ENCODE peak calls at places on chromosomes 3 and 15, in four cellular contexts. U is A549, P is K562, S is GM12878. A is an unnamed sample.

GRCh38 chr15:35705885-35706590 is 160.1 kb upstream of the DPH6 start:
- DNase-seq in P (peak; percentile 32), U (no peak), S (no peak), A (peak; percentile 40)

GRCh38 chr15:52727825-52728224 is 48.6 kb upstream of the ATOSA start:
- DNase-seq in S (no peak), P (no peak), U (no peak), A (no peak)

GRCh38 chr15:85312925-85313324 is 67.5 kb upstream of the AKAP13 start:
- DNase-seq in P (no peak), S (no peak), U (no peak), A (peak; percentile 53)

GRCh38 chr3:133644768-133645167 is 17.0 kb downstream of the TOPBP1 start:
- DNase-seq in S (no peak), U (peak; percentile 30), P (no peak), A (peak; percentile 93)

GRCh38 chr3:196502775-196503181 is 790 bp downstream of the RNF168 start:
- DNase-seq in U (peak; percentile 35), P (peak; percentile 62), S (no peak), A (peak; percentile 92)

GRCh38 chr3:13507247-13507790 is 27.2 kb downstream of the HDAC11 start:
- DNase-seq in U (no peak), P (no peak), S (no peak), A (no peak)

GRCh38 chr3:69649713-69650419 is 89.4 kb upstream of the MITF start:
- DNase-seq in S (no peak), P (no peak), U (no peak), A (peak; percentile 47)

GRCh38 chr15:71715914-71716313 is 94.4 kb upstream of the NR2E3 start:
- DNase-seq in U (no peak), P (no peak), S (no peak), A (no peak)

GRCh38 chr15:71804226-71804625 is 6.1 kb upstream of the NR2E3 start:
- DNase-seq in U (no peak), S (no peak), P (no peak), A (no peak)

GRCh38 chr15:28123408-28124023 is 24.4 kb upstream of the OCA2 start:
- DNase-seq in U (peak; percentile 83), P (peak; percentile 71), S (no peak), A (peak; percentile 76)

GRCh38 chr3:7407107-7407506 is 546.2 kb downstream of the GRM7 start:
- DNase-seq in P (no peak), U (no peak), S (no peak), A (no peak)

GRCh38 chr15:63800739-63801138 is 33.0 kb downstream of the HERC1 start:
- DNase-seq in S (no peak), P (no peak), U (no peak), A (no peak)

GRCh38 chr3:73625124-73625665 is 454 bp upstream of the PDZRN3 start:
- DNase-seq in S (no peak), P (no peak), U (no peak), A (peak; percentile 72)

GRCh38 chr3:133977568-133977967 is 52.2 kb downstream of the SLCO2A1 start:
- DNase-seq in U (no peak), P (no peak), S (no peak), A (no peak)

GRCh38 chr3:141802316-141803077 is 39.3 kb downstream of the GRK7 start:
- DNase-seq in P (no peak), U (no peak), S (no peak), A (no peak)

GRCh38 chr3:103126111-103126510 is 691.3 kb downstream of the ZPLD1 start:
- DNase-seq in U (no peak), S (peak; percentile 15), P (no peak), A (no peak)

GRCh38 chr15:60660290-60661051 is 181.5 kb upstream of the ICE2 start:
- DNase-seq in U (no peak), S (no peak), P (no peak), A (peak; percentile 73)

GRCh38 chr3:62371032-62371734 is 2.2 kb downstream of the FEZF2 start:
- DNase-seq in S (no peak), P (no peak), U (no peak), A (no peak)

GRCh38 chr3:189502676-189503257 is 128.4 kb upstream of the TP63 start:
- DNase-seq in U (no peak), S (no peak), P (no peak), A (no peak)

GRCh38 chr3:46709721-46710120 is 7.9 kb downstream of the PRSS50 start:
- DNase-seq in P (no peak), U (no peak), S (no peak), A (no peak)

GRCh38 chr3:177538064-177538742 is 340.9 kb upstream of the TBL1XR1 start:
- DNase-seq in U (no peak), S (no peak), P (no peak), A (peak; percentile 69)

GRCh38 chr3:16071246-16071645 is 103.2 kb upstream of the GALNT15 start:
- DNase-seq in U (no peak), P (no peak), S (no peak), A (no peak)

GRCh38 chr3:40846466-40846865 is 321.7 kb downstream of the ZNF621 start:
- DNase-seq in P (no peak), U (no peak), S (no peak), A (no peak)

GRCh38 chr15:58556028-58556361 is 124.2 kb downstream of the LIPC start:
- DNase-seq in U (no peak), P (no peak), S (no peak), A (no peak)

GRCh38 chr3:49775538-49775937 is 10.8 kb downstream of the IP6K1 start:
- DNase-seq in U (no peak), P (no peak), S (no peak), A (no peak)

GRCh38 chr3:188673509-188674239 is 498.1 kb upstream of the TPRG1 start:
- DNase-seq in S (no peak), P (no peak), U (no peak), A (peak; percentile 72)

GRCh38 chr3:71987089-71987735 is 202.3 kb upstream of the PROK2 start:
- DNase-seq in U (no peak), S (no peak), P (peak; percentile 21), A (peak; percentile 11)

GRCh38 chr3:162643245-162643644 is 1146.6 kb downstream of the OTOL1 start:
- DNase-seq in P (no peak), U (no peak), S (no peak), A (no peak)

GRCh38 chr3:135752851-135753250 is 212.7 kb upstream of the PPP2R3A start:
- DNase-seq in S (no peak), U (no peak), P (no peak), A (no peak)

GRCh38 chr3:32934150-32934742 is 17.2 kb upstream of the CCR4 start:
- DNase-seq in U (no peak), P (peak; percentile 54), S (no peak), A (peak; percentile 13)

GRCh38 chr3:149983628-149984027 is 12.9 kb upstream of the PFN2 start:
- DNase-seq in U (no peak), S (no peak), P (no peak), A (no peak)

GRCh38 chr3:106228271-106228670 is 359.5 kb upstream of the CBLB start:
- DNase-seq in S (no peak), P (peak; percentile 31), U (no peak), A (no peak)

GRCh38 chr15:80755884-80756283 is 23.3 kb upstream of the CEMIP start:
- DNase-seq in P (no peak), U (no peak), S (no peak), A (no peak)

GRCh38 chr15:74259821-74260502 is 23.8 kb downstream of the CCDC33 start:
- DNase-seq in P (no peak), S (no peak), U (no peak), A (no peak)

GRCh38 chr3:30611613-30612421 is 5.4 kb downstream of the TGFBR2 start:
- DNase-seq in P (no peak), U (peak; percentile 57), S (no peak), A (peak; percentile 60)

GRCh38 chr3:53726654-53727053 is 119.6 kb downstream of the CHDH start:
- DNase-seq in P (no peak), S (no peak), U (no peak), A (no peak)

GRCh38 chr15:67183443-67184169 is 70.9 kb downstream of the AAGAB start:
- DNase-seq in P (no peak), S (no peak), U (no peak), A (peak; percentile 78)
- H3K4me1 ChIP-seq in P (peaks cover 13% of the 10 kb centered on the region), S (no peaks in the 10 kb centered on the region), U (peaks cover 54% of the 10 kb centered on the region), A (peaks cover 61% of the 10 kb centered on the region)

DNA sequence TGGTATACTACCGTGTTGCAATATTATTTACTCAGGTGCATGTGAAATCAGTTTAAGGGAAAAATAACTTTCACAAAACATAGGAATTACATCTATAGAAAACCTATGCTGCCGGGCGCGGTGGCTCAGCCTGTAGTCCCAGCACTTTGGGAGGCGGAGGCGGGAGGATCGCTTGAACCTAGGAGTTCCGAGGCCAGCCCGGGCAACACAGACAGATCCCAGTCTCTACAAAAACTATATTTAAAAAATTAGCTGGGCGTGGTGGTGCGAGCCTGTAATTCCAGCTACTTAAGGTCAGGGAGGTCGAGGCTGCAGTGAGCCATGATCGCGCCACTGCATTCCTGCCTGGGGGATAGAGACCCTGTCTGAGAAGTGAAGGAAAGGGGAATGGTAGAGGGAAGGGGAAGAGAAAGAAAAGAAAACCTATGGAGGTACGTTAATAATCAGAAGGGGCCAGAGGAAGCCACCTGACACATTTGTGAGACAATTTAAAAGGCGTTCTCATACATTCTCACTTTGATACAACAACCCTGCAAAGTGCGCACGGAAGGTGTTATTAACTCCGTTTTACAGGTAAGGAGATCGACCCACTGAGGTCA is 457 bp upstream of the TMEM62 start:
- DNase-seq in S (no peak), P (peak; percentile 52), U (no peak), A (no peak)
- TF ChIP-seq RCOR1 in S (no peak), P (no peak), U (no peak), A (no peak)

DNA sequence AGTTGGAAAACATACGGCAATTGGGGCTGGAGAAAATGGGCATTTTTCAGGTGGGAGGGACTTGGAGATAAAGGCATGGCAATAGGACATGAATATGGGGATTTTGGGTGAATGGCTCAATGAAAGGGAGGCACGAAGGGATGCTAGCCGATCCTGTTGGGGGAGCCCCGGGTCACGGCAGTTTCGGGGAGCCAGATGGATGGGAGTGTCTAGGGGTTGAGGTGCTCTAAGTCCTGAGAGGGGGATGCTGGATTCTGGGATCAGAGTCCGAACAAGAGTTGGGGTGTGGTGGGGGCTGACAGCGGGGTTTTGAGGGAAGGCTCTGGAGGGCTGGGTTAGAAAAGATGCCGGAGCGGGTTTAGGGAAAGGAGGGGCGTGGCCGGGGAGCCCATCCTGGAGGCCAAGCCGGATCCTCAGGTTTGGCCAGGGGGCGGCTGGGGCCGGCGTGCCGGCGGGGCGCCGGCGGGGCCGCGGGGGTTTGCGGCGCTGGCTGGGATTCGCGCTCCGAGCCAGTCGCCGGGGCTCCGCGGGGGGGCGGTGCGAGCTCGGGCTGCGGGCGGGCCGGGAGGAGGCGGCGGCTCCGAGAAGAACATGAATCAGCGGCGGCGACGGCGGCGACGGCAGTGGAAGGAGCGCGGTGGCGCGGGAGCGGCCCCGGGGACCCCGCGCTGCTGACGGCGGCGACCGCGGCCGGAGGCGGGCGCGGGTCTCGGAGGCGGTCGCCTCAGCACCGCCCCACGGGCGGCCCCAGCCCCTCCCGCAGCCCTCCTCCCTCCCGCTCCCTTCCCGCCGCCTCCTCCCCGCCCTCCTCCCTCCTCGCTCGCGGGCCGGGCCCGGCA is at the start of gene TYRO3:
- DNase-seq in U (peak; percentile 61), P (peak; percentile 83), S (no peak), A (no peak)
- TF ChIP-seq POLR2A in U (no peak), P (no peak), S (no peak), A (no peak)

GRCh38 chr15:77531191-77532000 is 101.3 kb downstream of the LINGO1 start:
- DNase-seq in S (no peak), P (no peak), U (no peak), A (no peak)
- H3K4me1 ChIP-seq in S (peaks cover 6% of the 10 kb centered on the region), P (peaks cover 6% of the 10 kb centered on the region), U (no peaks in the 10 kb centered on the region), A (peaks cover 17% of the 10 kb centered on the region)